ENCODE peak calls at places on chromosomes 2 and 18, in nine cellular contexts. O is NCI-H1105 treated with DMSO at 0.1 percent for 48 hours; V is PC-3; Q is GM23248; J is CD8-positive, alpha-beta memory T cell; F is GM13977; D is occipital lobe; S is sigmoid colon; I is mammary epithelial cell. M is an unnamed sample.

GRCh38 chr18:59878644-59879043 is 21.2 kb upstream of the PMAIP1 start:
- DNase-seq in J (no peak), I (no peak), D (no peak), Q (peak), S (no peak), V (no peak), F (peak), O (no peak), M (no peak)

GRCh38 chr2:160293401-160293911 is 93.4 kb upstream of the ITGB6 start:
- DNase-seq in S (peak), Q (peak), I (peak), V (peak), D (no peak), O (no peak), F (no peak), J (no peak), M (no peak)

GRCh38 chr2:216495656-216496055 is 3.0 kb upstream of the RPL37A start:
- DNase-seq in D (no peak), J (no peak), O (no peak), S (no peak), F (no peak), Q (peak), V (no peak), I (no peak), M (no peak)

GRCh38 chr2:223837290-223838061 is at the start of gene AP1S3:
- DNase-seq in S (peak), F (peak), Q (peak), J (peak), D (peak), V (peak), O (peak), I (peak), M (peak)

GRCh38 chr2:43519711-43520221 is 76.1 kb downstream of the THADA start:
- DNase-seq in F (no peak), J (no peak), V (peak), Q (peak), D (no peak), O (no peak), S (no peak), I (peak), M (no peak)

GRCh38 chr18:77081387-77081773 is 51.2 kb downstream of the MBP start:
- DNase-seq in V (no peak), O (no peak), I (no peak), D (no peak), S (no peak), Q (peak), F (no peak), J (no peak), M (no peak)

GRCh38 chr2:96106991-96107882 is 9.1 kb downstream of the ADRA2B start:
- DNase-seq in J (no peak), S (peak), I (no peak), Q (no peak), V (no peak), F (no peak), D (no peak), O (no peak), M (peak)

GRCh38 chr2:239322414-239323086 is 78.3 kb downstream of the HDAC4 start:
- DNase-seq in S (no peak), V (no peak), I (no peak), D (no peak), J (no peak), Q (peak), O (no peak), F (no peak), M (no peak)

GRCh38 chr2:31428001-31428418 is 13.5 kb upstream of the XDH start:
- DNase-seq in S (no peak), O (no peak), D (no peak), I (peak), F (no peak), J (no peak), V (peak), Q (peak), M (no peak)

GRCh38 chr18:73409242-73409641 is 541.5 kb upstream of the NETO1 start:
- DNase-seq in J (no peak), D (no peak), Q (no peak), F (no peak), O (no peak), S (no peak), I (no peak), V (no peak), M (no peak)

GRCh38 chr2:61218076-61218816 is 56.3 kb downstream of the C2orf74 start:
- DNase-seq in D (no peak), Q (no peak), J (no peak), S (no peak), I (no peak), O (no peak), V (no peak), F (no peak), M (no peak)

GRCh38 chr2:218798767-218799504 is 17.0 kb downstream of the CYP27A1 start:
- DNase-seq in F (no peak), J (no peak), D (no peak), I (no peak), S (no peak), V (no peak), Q (no peak), O (no peak), M (no peak)

GRCh38 chr2:197871780-197872456 is 67.5 kb downstream of the PLCL1 start:
- DNase-seq in S (no peak), I (no peak), J (no peak), V (no peak), F (no peak), D (no peak), Q (no peak), O (no peak), M (no peak)

GRCh38 chr2:233593201-233593600 is 24.2 kb upstream of the UGT1A8 start:
- DNase-seq in O (no peak), S (no peak), F (peak), V (no peak), D (no peak), I (peak), J (no peak), Q (peak), M (no peak)

GRCh38 chr2:64654993-64655666 is 1.4 kb upstream of the SERTAD2 start:
- DNase-seq in F (no peak), S (no peak), D (no peak), V (peak), J (no peak), I (no peak), Q (peak), O (no peak), M (no peak)

GRCh38 chr2:100767224-100767653 is 52.7 kb upstream of the NPAS2 start:
- DNase-seq in O (no peak), F (no peak), Q (peak), S (no peak), I (peak), J (no peak), D (no peak), V (peak), M (no peak)

GRCh38 chr2:36667931-36668330 is 28.6 kb upstream of the VIT start:
- DNase-seq in D (no peak), O (no peak), J (no peak), Q (no peak), F (no peak), I (no peak), S (no peak), V (no peak), M (no peak)

GRCh38 chr2:106115250-106115649 is 78.9 kb downstream of the UXS1 start:
- DNase-seq in F (peak), V (peak), J (no peak), O (no peak), Q (peak), D (no peak), S (no peak), I (peak), M (no peak)

GRCh38 chr2:190846746-190847145 is 33.9 kb upstream of the GLS start:
- DNase-seq in S (no peak), O (no peak), I (peak), Q (no peak), J (no peak), D (no peak), F (no peak), V (peak), M (no peak)

GRCh38 chr2:29697715-29698114 is 223.7 kb downstream of the ALK start:
- DNase-seq in S (no peak), D (no peak), I (no peak), F (no peak), O (no peak), V (no peak), Q (no peak), J (no peak), M (no peak)

GRCh38 chr18:13136056-13136688 is 82.4 kb upstream of the LDLRAD4 start:
- DNase-seq in V (no peak), J (peak), I (peak), D (no peak), S (no peak), F (peak), O (peak), Q (no peak), M (no peak)

GRCh38 chr2:35035883-35036282 is 1319.7 kb upstream of the CRIM1 start:
- DNase-seq in S (no peak), D (no peak), I (no peak), F (no peak), J (no peak), Q (no peak), O (no peak), V (peak), M (no peak)

GRCh38 chr2:85131116-85131515 is 2.1 kb upstream of the TCF7L1 start:
- DNase-seq in I (no peak), S (no peak), Q (peak), V (peak), F (peak), D (no peak), O (no peak), J (no peak), M (no peak)

GRCh38 chr2:100242416-100242815 is 79.9 kb downstream of the LONRF2 start:
- DNase-seq in Q (no peak), S (no peak), D (no peak), O (no peak), J (no peak), I (no peak), V (no peak), F (no peak), M (no peak)

M was measured in left ventricle myocardium superior.